ENCODE peak calls at places on chromosomes 2 and 18, in seven cellular contexts. V is astrocyte, A is RPMI7951, E is iris pigment epithelial cell, O is endothelial cell, L is GF-D8, T is SK-N-DZ. N is an unnamed sample.
A peak's percentile ranks its signal among the peaks of the same experiment; 100 is the strongest.

GRCh38 chr2:238669581-238670340 is 178.1 kb upstream of the TWIST2 start:
- DNase-seq in V (peak; percentile 23), A (peak; percentile 58), E (peak; percentile 28), O (no peak), L (no peak), T (no peak), N (no peak)

GRCh38 chr2:239256297-239256696 is 144.5 kb downstream of the HDAC4 start:
- DNase-seq in V (no peak), A (no peak), E (no peak), O (no peak), L (no peak), T (no peak), N (no peak)

GRCh38 chr2:108629417-108629816 is 89.9 kb upstream of the RANBP2 start:
- DNase-seq in V (no peak), A (no peak), E (no peak), O (no peak), L (no peak), T (no peak), N (no peak)

GRCh38 chr2:72367530-72368225 is 220.0 kb upstream of the CYP26B1 start:
- DNase-seq in V (peak; percentile 80), A (peak; percentile 95), E (peak; percentile 100), O (no peak), L (no peak), T (no peak), N (peak; percentile 46)

GRCh38 chr2:74006424-74006823 is 21.7 kb downstream of the TET3 start:
- DNase-seq in V (no peak), A (peak; percentile 33), E (no peak), O (no peak), L (no peak), T (no peak), N (no peak)

GRCh38 chr2:240208631-240209211 is 68.3 kb upstream of the OTOS start:
- DNase-seq in V (no peak), A (peak; percentile 31), E (no peak), O (no peak), L (no peak), T (no peak), N (no peak)

GRCh38 chr2:20110876-20111275 is 59.4 kb upstream of the LAPTM4A start:
- DNase-seq in V (no peak), A (no peak), E (no peak), O (no peak), L (no peak), T (no peak), N (no peak)

GRCh38 chr18:49819768-49820662 is 6.7 kb upstream of the ACAA2 start:
- DNase-seq in V (peak; percentile 30), A (peak; percentile 7), E (peak; percentile 74), O (no peak), L (no peak), T (no peak), N (no peak)

GRCh38 chr2:140586379-140586778 is 1544.4 kb downstream of the LRP1B start:
- DNase-seq in V (no peak), A (peak; percentile 4), E (peak; percentile 35), O (peak; percentile 57), L (no peak), T (peak; percentile 17), N (peak; percentile 58)

GRCh38 chr2:10659898-10660568 is 29.7 kb downstream of the NOL10 start:
- DNase-seq in V (peak; percentile 90), A (peak; percentile 89), E (peak; percentile 86), O (peak; percentile 69), L (no peak), T (peak; percentile 35), N (peak; percentile 50)

GRCh38 chr2:191521608-191522208 is 156.2 kb upstream of the NABP1 start:
- DNase-seq in V (peak; percentile 17), A (peak; percentile 47), E (peak; percentile 41), O (no peak), L (no peak), T (peak; percentile 34), N (peak; percentile 35)

GRCh38 chr2:28231110-28231621 is 161.5 kb upstream of the FOSL2 start:
- DNase-seq in V (peak; percentile 67), A (peak; percentile 83), E (peak; percentile 15), O (no peak), L (no peak), T (no peak), N (no peak)

GRCh38 chr18:27449104-27449503 is 264.0 kb upstream of the CHST9 start:
- DNase-seq in V (no peak), A (no peak), E (no peak), O (no peak), L (no peak), T (no peak), N (no peak)

GRCh38 chr2:136284226-136285119 is 166.5 kb upstream of the CXCR4 start:
- DNase-seq in V (no peak), A (no peak), E (no peak), O (no peak), L (no peak), T (peak; percentile 64), N (no peak)

GRCh38 chr18:31261792-31262582 is 56.0 kb upstream of the DSG1 start:
- DNase-seq in V (no peak), A (no peak), E (no peak), O (no peak), L (no peak), T (no peak), N (no peak)

GRCh38 chr2:219079417-219079816 is 18.7 kb upstream of the IHH start:
- DNase-seq in V (peak; percentile 60), A (peak; percentile 52), E (peak; percentile 46), O (no peak), L (no peak), T (no peak), N (no peak)

GRCh38 chr2:3314626-3315025 is 63.0 kb downstream of the EIPR1 start:
- DNase-seq in V (no peak), A (no peak), E (no peak), O (no peak), L (no peak), T (no peak), N (no peak)

GRCh38 chr2:66324924-66325583 is 109.9 kb upstream of the MEIS1 start:
- DNase-seq in V (no peak), A (no peak), E (no peak), O (no peak), L (no peak), T (no peak), N (no peak)

GRCh38 chr2:135913726-135914365 is 37.6 kb upstream of the MCM6 start:
- DNase-seq in V (peak; percentile 25), A (peak; percentile 45), E (peak; percentile 40), O (peak; percentile 34), L (peak; percentile 28), T (peak; percentile 40), N (peak; percentile 65)

GRCh38 chr2:151437630-151438029 is 27.9 kb downstream of the RIF1 start:
- DNase-seq in V (no peak), A (peak; percentile 31), E (peak; percentile 15), O (no peak), L (no peak), T (peak; percentile 7), N (peak; percentile 55)

GRCh38 chr2:37583867-37584266 is 87.6 kb downstream of the CDC42EP3 start:
- DNase-seq in V (peak; percentile 82), A (peak; percentile 80), E (no peak), O (no peak), L (no peak), T (no peak), N (no peak)

GRCh38 chr2:64711260-64711659 is 57.5 kb upstream of the SERTAD2 start:
- DNase-seq in V (no peak), A (no peak), E (peak; percentile 33), O (peak; percentile 15), L (peak; percentile 68), T (no peak), N (no peak)

GRCh38 chr18:48543228-48543627 is 4.4 kb downstream of the CTIF start:
- DNase-seq in V (no peak), A (no peak), E (peak; percentile 23), O (no peak), L (no peak), T (no peak), N (no peak)

GRCh38 chr2:233178994-233179847 is 72.3 kb upstream of the ATG16L1 start:
- DNase-seq in V (peak; percentile 15), A (peak; percentile 87), E (no peak), O (no peak), L (no peak), T (no peak), N (no peak)

GRCh38 chr18:51427012-51427411 is 229.5 kb upstream of the MEX3C start:
- DNase-seq in V (no peak), A (no peak), E (no peak), O (no peak), L (no peak), T (no peak), N (no peak)

GRCh38 chr2:30417253-30417652 is 29.8 kb upstream of the LCLAT1 start:
- DNase-seq in V (no peak), A (no peak), E (peak; percentile 29), O (no peak), L (no peak), T (no peak), N (no peak)

GRCh38 chr2:209499071-209499470 is 75.2 kb downstream of the MAP2 start:
- DNase-seq in V (peak; percentile 30), A (peak; percentile 91), E (peak; percentile 28), O (no peak), L (no peak), T (no peak), N (no peak)

GRCh38 chr2:218406949-218407703 is 7.5 kb downstream of the CTDSP1 start:
- DNase-seq in V (peak; percentile 49), A (peak; percentile 83), E (peak; percentile 48), O (peak; percentile 28), L (peak; percentile 72), T (peak; percentile 69), N (no peak)

GRCh38 chr2:39620067-39620466 is 45.6 kb upstream of the TMEM178A start:
- DNase-seq in V (peak; percentile 91), A (peak; percentile 93), E (peak; percentile 97), O (no peak), L (peak; percentile 92), T (no peak), N (peak; percentile 39)

GRCh38 chr2:48398285-48399135 is 131.4 kb upstream of the STON1 start:
- DNase-seq in V (peak; percentile 57), A (peak; percentile 10), E (peak; percentile 20), O (no peak), L (no peak), T (peak; percentile 56), N (no peak)

N was measured in RKO.